ENCODE peak calls at places on chromosomes 11 and 22, in eight cellular contexts. O, T, K, B, Z, H, X and Y are unnamed samples.

GRCh38 chr11:130740819-130741218 is 175.5 kb downstream of the SNX19 start:
- DNase-seq in O (no peak), T (no peak), K (no peak), B (no peak), Z (no peak), H (no peak), X (no peak), Y (no peak)

GRCh38 chr11:76207642-76208378 is 1.5 kb upstream of the WNT11 start:
- DNase-seq in O (peak; percentile 81), T (peak; percentile 65), K (peak; percentile 63), B (peak; percentile 90), Z (peak; percentile 67), H (peak; percentile 71), X (peak; percentile 77), Y (peak; percentile 80)

GRCh38 chr11:2135648-2136201 is 3.5 kb downstream of the IGF2 start:
- DNase-seq in O (peak; percentile 11), T (no peak), K (no peak), B (no peak), Z (no peak), H (no peak), X (no peak), Y (no peak)

GRCh38 chr22:46415816-46416536 is 80.5 kb downstream of the TRMU start:
- DNase-seq in O (no peak), T (no peak), K (peak; percentile 20), B (no peak), Z (no peak), H (no peak), X (no peak), Y (no peak)

GRCh38 chr11:130426223-130427048 is 2.0 kb downstream of the ADAMTS8 start:
- DNase-seq in O (no peak), T (peak; percentile 46), K (peak; percentile 73), B (peak; percentile 54), Z (no peak), H (no peak), X (no peak), Y (no peak)

GRCh38 chr11:61075891-61076290 is 26.4 kb upstream of the CD5 start:
- DNase-seq in O (no peak), T (no peak), K (no peak), B (no peak), Z (no peak), H (no peak), X (no peak), Y (no peak)

GRCh38 chr11:65498042-65498726 is 661 bp upstream of the MALAT1 start:
- DNase-seq in O (no peak), T (peak; percentile 73), K (no peak), B (no peak), Z (peak; percentile 77), H (peak; percentile 67), X (no peak), Y (peak; percentile 80)

GRCh38 chr11:35681181-35681767 is 18.7 kb downstream of the TRIM44 start:
- DNase-seq in O (no peak), T (no peak), K (no peak), B (no peak), Z (no peak), H (no peak), X (no peak), Y (no peak)

GRCh38 chr11:119759747-119760412 is 30.9 kb upstream of the NECTIN1 start:
- DNase-seq in O (no peak), T (no peak), K (no peak), B (no peak), Z (no peak), H (no peak), X (no peak), Y (no peak)

GRCh38 chr22:42364641-42365336 is 67.4 kb downstream of the NFAM1 start:
- DNase-seq in O (peak; percentile 27), T (peak; percentile 39), K (no peak), B (no peak), Z (no peak), H (no peak), X (no peak), Y (no peak)

GRCh38 chr11:3984896-3985295 is 109.7 kb upstream of the RRM1 start:
- DNase-seq in O (no peak), T (no peak), K (no peak), B (no peak), Z (no peak), H (no peak), X (no peak), Y (no peak)

GRCh38 chr11:65786008-65786785 is 666 bp upstream of the OVOL1 start:
- DNase-seq in O (no peak), T (no peak), K (no peak), B (no peak), Z (no peak), H (peak; percentile 12), X (no peak), Y (no peak)

GRCh38 chr22:29300467-29300806 is 6.0 kb upstream of the GAS2L1 start:
- DNase-seq in O (no peak), T (no peak), K (no peak), B (no peak), Z (no peak), H (no peak), X (no peak), Y (no peak)

GRCh38 chr11:76443254-76443935 is 1.4 kb upstream of the EMSY start:
- DNase-seq in O (no peak), T (no peak), K (no peak), B (no peak), Z (no peak), H (no peak), X (no peak), Y (no peak)

GRCh38 chr11:99592241-99592640 is 571.5 kb downstream of the CNTN5 start:
- DNase-seq in O (no peak), T (no peak), K (no peak), B (no peak), Z (no peak), H (no peak), X (no peak), Y (no peak)

GRCh38 chr22:47736166-47737034 is 974.0 kb downstream of the TBC1D22A start:
- DNase-seq in O (no peak), T (no peak), K (no peak), B (no peak), Z (no peak), H (no peak), X (no peak), Y (no peak)

GRCh38 chr22:32828150-32828549 is 26.6 kb downstream of the TIMP3 start:
- DNase-seq in O (no peak), T (no peak), K (no peak), B (no peak), Z (no peak), H (no peak), X (no peak), Y (no peak)

GRCh38 chr11:76752321-76753175 is 30.6 kb upstream of the TSKU start:
- DNase-seq in O (peak; percentile 88), T (no peak), K (no peak), B (peak; percentile 91), Z (no peak), H (no peak), X (no peak), Y (no peak)

GRCh38 chr11:74684661-74685060 is 46.6 kb downstream of the CHRDL2 start:
- DNase-seq in O (no peak), T (no peak), K (no peak), B (no peak), Z (no peak), H (no peak), X (no peak), Y (no peak)

GRCh38 chr11:131154329-131154728 is 216.1 kb upstream of the NTM start:
- DNase-seq in O (no peak), T (no peak), K (no peak), B (no peak), Z (no peak), H (no peak), X (no peak), Y (no peak)

GRCh38 chr22:49586244-49586748 is 241.4 kb downstream of the BRD1 start:
- DNase-seq in O (no peak), T (no peak), K (no peak), B (no peak), Z (no peak), H (no peak), X (no peak), Y (no peak)

GRCh38 chr11:47161134-47161854 is 15.4 kb downstream of the ARFGAP2 start:
- DNase-seq in O (no peak), T (peak; percentile 55), K (peak; percentile 62), B (no peak), Z (peak; percentile 61), H (peak; percentile 48), X (peak; percentile 70), Y (peak; percentile 81)

GRCh38 chr11:82842019-82842418 is 58.2 kb downstream of the PRCP start:
- DNase-seq in O (no peak), T (no peak), K (peak; percentile 81), B (no peak), Z (no peak), H (no peak), X (peak; percentile 10), Y (no peak)

GRCh38 chr11:125174057-125174456 is 9.5 kb downstream of the PKNOX2 start:
- DNase-seq in O (no peak), T (no peak), K (no peak), B (no peak), Z (no peak), H (no peak), X (no peak), Y (no peak)

GRCh38 chr22:17891427-17892167 is 117.3 kb upstream of the BID start:
- DNase-seq in O (peak; percentile 71), T (no peak), K (peak; percentile 49), B (peak; percentile 79), Z (no peak), H (no peak), X (no peak), Y (no peak)